ENCODE peak calls at places on chromosome 21, in nine cellular contexts. A is substantia nigra, K is NCI-H446 treated with DMSO at 0.1 percent for 48 hours, T is psoas muscle, B is amygdala, H is esophagus squamous epithelium, C is SW480, L is M059J, N is nephron progenitor cell. O is an unnamed sample.

GRCh38 chr21:41651830-41652229 is 115.0 kb downstream of the RIPK4 start:
- DNase-seq in A (no peak), K (no peak), T (no peak), B (no peak), H (no peak), C (no peak), L (peak), N (no peak), O (no peak)

GRCh38 chr21:45244799-45245340 is 42.8 kb downstream of the POFUT2 start:
- DNase-seq in A (no peak), K (no peak), T (no peak), B (no peak), H (no peak), C (no peak), L (no peak), N (no peak), O (no peak)

GRCh38 chr21:39051561-39051949 is 131.7 kb downstream of the PSMG1 start:
- DNase-seq in A (no peak), K (no peak), T (no peak), B (no peak), H (no peak), C (no peak), L (peak), N (no peak), O (no peak)

GRCh38 chr21:35079181-35079580 is 30.1 kb upstream of the RUNX1 start:
- DNase-seq in A (no peak), K (no peak), T (no peak), B (no peak), H (no peak), C (no peak), L (no peak), N (no peak), O (no peak)

GRCh38 chr21:39525129-39525528 is 73.4 kb downstream of the SH3BGR start:
- DNase-seq in A (peak), K (no peak), T (peak), B (no peak), H (no peak), C (no peak), L (no peak), N (no peak), O (no peak)

GRCh38 chr21:39845581-39846130 is 21.6 kb upstream of the PCP4 start:
- DNase-seq in A (no peak), K (no peak), T (no peak), B (no peak), H (no peak), C (peak), L (peak), N (no peak), O (no peak)

GRCh38 chr21:35614412-35614901 is 445.9 kb downstream of the SETD4 start:
- DNase-seq in A (no peak), K (no peak), T (no peak), B (no peak), H (no peak), C (peak), L (peak), N (no peak), O (no peak)

GRCh38 chr21:25039461-25040380 is 567.6 kb downstream of the MRPL39 start:
- DNase-seq in A (no peak), K (peak), T (no peak), B (no peak), H (no peak), C (peak), L (peak), N (no peak), O (no peak)

GRCh38 chr21:31173881-31174555 is 135.7 kb upstream of the KRTAP19-8 start:
- DNase-seq in A (peak), K (no peak), T (no peak), B (peak), H (no peak), C (no peak), L (no peak), N (no peak), O (peak)

GRCh38 chr21:26473471-26473870 is 99.6 kb downstream of the CYYR1 start:
- DNase-seq in A (no peak), K (no peak), T (no peak), B (no peak), H (no peak), C (no peak), L (no peak), N (no peak), O (no peak)

GRCh38 chr21:17390575-17390974 is 122.3 kb upstream of the CXADR start:
- DNase-seq in A (no peak), K (no peak), T (no peak), B (no peak), H (no peak), C (no peak), L (peak), N (no peak), O (no peak)

GRCh38 chr21:36587388-36587787 is 107.5 kb upstream of the CLDN14 start:
- DNase-seq in A (no peak), K (no peak), T (no peak), B (no peak), H (no peak), C (peak), L (peak), N (no peak), O (no peak)

GRCh38 chr21:31911138-31911907 is 38.5 kb downstream of the HUNK start:
- DNase-seq in A (no peak), K (no peak), T (no peak), B (no peak), H (no peak), C (no peak), L (peak), N (no peak), O (no peak)

GRCh38 chr21:31198575-31198974 is 145.5 kb downstream of the TIAM1 start:
- DNase-seq in A (peak), K (peak), T (no peak), B (no peak), H (no peak), C (peak), L (peak), N (no peak), O (no peak)

GRCh38 chr21:25733859-25734653 is 648 bp downstream of the ATP5PF start:
- DNase-seq in A (no peak), K (no peak), T (no peak), B (no peak), H (no peak), C (peak), L (peak), N (peak), O (peak)

GRCh38 chr21:45287438-45288391 is at the start of gene POFUT2:
- DNase-seq in A (peak), K (peak), T (peak), B (peak), H (peak), C (peak), L (peak), N (peak), O (peak)

GRCh38 chr21:37555672-37556261 is 189.2 kb downstream of the DYRK1A start:
- DNase-seq in A (no peak), K (no peak), T (peak), B (no peak), H (no peak), C (no peak), L (no peak), N (no peak), O (no peak)

GRCh38 chr21:37463083-37463780 is 96.7 kb downstream of the DYRK1A start:
- DNase-seq in A (no peak), K (peak), T (no peak), B (no peak), H (no peak), C (peak), L (peak), N (peak), O (no peak)

GRCh38 chr21:38261851-38262250 is 5.1 kb downstream of the KCNJ15 start:
- DNase-seq in A (no peak), K (no peak), T (no peak), B (no peak), H (no peak), C (no peak), L (no peak), N (no peak), O (no peak)

GRCh38 chr21:42770717-42771502 is 108.4 kb downstream of the WDR4 start:
- DNase-seq in A (no peak), K (no peak), T (no peak), B (no peak), H (no peak), C (no peak), L (no peak), N (no peak), O (no peak)

GRCh38 chr21:34690041-34690792 is 21.4 kb downstream of the CLIC6 start:
- DNase-seq in A (no peak), K (no peak), T (no peak), B (no peak), H (no peak), C (peak), L (no peak), N (no peak), O (no peak)

GRCh38 chr21:34181418-34181817 is 108.0 kb downstream of the MRPS6 start:
- DNase-seq in A (no peak), K (no peak), T (no peak), B (no peak), H (no peak), C (no peak), L (no peak), N (no peak), O (no peak)

GRCh38 chr21:36487641-36488307 is 7.9 kb upstream of the CLDN14 start:
- DNase-seq in A (no peak), K (no peak), T (no peak), B (no peak), H (no peak), C (no peak), L (peak), N (no peak), O (no peak)

GRCh38 chr21:43361493-43362296 is 65.2 kb downstream of the SIK1 start:
- DNase-seq in A (no peak), K (peak), T (peak), B (no peak), H (no peak), C (no peak), L (no peak), N (no peak), O (peak)

GRCh38 chr21:17829472-17829871 is 10.3 kb upstream of the C21orf91 start:
- DNase-seq in A (no peak), K (no peak), T (no peak), B (no peak), H (no peak), C (no peak), L (peak), N (no peak), O (no peak)

GRCh38 chr21:38768385-38769071 is 37.2 kb upstream of the ETS2 start:
- DNase-seq in A (no peak), K (no peak), T (no peak), B (no peak), H (no peak), C (no peak), L (peak), N (no peak), O (no peak)

GRCh38 chr21:43291347-43291950 is 122.6 kb downstream of the CRYAA start:
- DNase-seq in A (no peak), K (no peak), T (peak), B (no peak), H (no peak), C (no peak), L (no peak), N (no peak), O (no peak)

GRCh38 chr21:43643193-43643592 is 16.1 kb downstream of the HSF2BP start:
- DNase-seq in A (no peak), K (no peak), T (no peak), B (no peak), H (no peak), C (no peak), L (no peak), N (no peak), O (no peak)

GRCh38 chr21:37257967-37258877 is 8.9 kb downstream of the VPS26C start:
- DNase-seq in A (peak), K (peak), T (peak), B (peak), H (no peak), C (peak), L (peak), N (peak), O (peak)

GRCh38 chr21:43308101-43308500 is 118.8 kb downstream of the SIK1 start:
- DNase-seq in A (no peak), K (no peak), T (peak), B (no peak), H (no peak), C (no peak), L (no peak), N (no peak), O (no peak)

GRCh38 chr21:16588433-16588860 is 858.7 kb downstream of the USP25 start:
- DNase-seq in A (peak), K (peak), T (peak), B (peak), H (no peak), C (peak), L (peak), N (peak), O (peak)

GRCh38 chr21:44509539-44509938 is 30.5 kb downstream of the KRTAP10-1 start:
- DNase-seq in A (peak), K (peak), T (peak), B (no peak), H (no peak), C (peak), L (peak), N (no peak), O (no peak)

GRCh38 chr21:27681038-27681437 is 714.1 kb upstream of the ADAMTS5 start:
- DNase-seq in A (no peak), K (no peak), T (no peak), B (no peak), H (no peak), C (no peak), L (peak), N (no peak), O (no peak)

GRCh38 chr21:46142581-46143473 is 12.6 kb downstream of the FTCD start:
- DNase-seq in A (no peak), K (no peak), T (peak), B (no peak), H (no peak), C (no peak), L (no peak), N (no peak), O (no peak)

O was measured in adrenal gland.